ENCODE peak calls at places on chromosomes 11 and 22, in eight cellular contexts. A is HFFc6, B is endothelial cell, X is GM10248, N is cardiac fibroblast, U is fibroblast of pulmonary artery, D is endodermal cell, L is stomach. F is an unnamed sample.

GRCh38 chr11:93099811-93100210 is 98.0 kb downstream of the SLC36A4 start:
- DNase-seq in X (no peak), N (peak; percentile 80), U (peak; percentile 6), D (no peak), B (no peak), A (peak; percentile 83), L (no peak), F (no peak)

GRCh38 chr11:116778556-116778955 is 5.8 kb upstream of the BUD13 start:
- DNase-seq in X (no peak), D (no peak), B (no peak), U (peak; percentile 41), N (peak; percentile 33), A (no peak), L (no peak), F (peak; percentile 64)

GRCh38 chr11:104625246-104625645 is 273.0 kb downstream of the CASP12 start:
- DNase-seq in L (no peak), A (no peak), X (no peak), U (peak; percentile 41), B (no peak), N (peak; percentile 61), D (no peak), F (no peak)

GRCh38 chr11:113407163-113407562 is 19.6 kb downstream of the ANKK1 start:
- DNase-seq in L (no peak), A (no peak), U (no peak), B (no peak), D (no peak), N (no peak), X (no peak), F (no peak)

GRCh38 chr11:13561860-13562259 is 66.1 kb upstream of the PTH start:
- DNase-seq in D (no peak), L (no peak), A (no peak), N (no peak), B (no peak), X (no peak), U (no peak), F (no peak)

GRCh38 chr22:37231406-37232139 is 12.5 kb downstream of the RAC2 start:
- DNase-seq in U (no peak), X (no peak), D (peak; percentile 24), B (no peak), A (no peak), L (no peak), N (no peak), F (no peak)

GRCh38 chr11:3134651-3135490 is 30.2 kb downstream of the OSBPL5 start:
- DNase-seq in B (no peak), X (no peak), U (no peak), A (no peak), N (no peak), D (peak; percentile 42), L (no peak), F (no peak)

GRCh38 chr11:66225054-66225453 is 43.4 kb upstream of the RAB1B start:
- DNase-seq in X (no peak), B (no peak), D (no peak), U (no peak), A (no peak), L (no peak), N (no peak), F (no peak)

GRCh38 chr11:15816270-15816871 is 540.0 kb downstream of the SOX6 start:
- DNase-seq in A (peak; percentile 50), N (peak; percentile 95), D (no peak), L (no peak), X (no peak), U (peak; percentile 93), B (no peak), F (peak; percentile 88)

GRCh38 chr11:111963786-111964385 is 26.7 kb downstream of the DIXDC1 start:
- DNase-seq in A (no peak), U (no peak), L (no peak), X (no peak), N (no peak), B (no peak), D (no peak), F (no peak)

GRCh38 chr11:87722756-87723599 is 452.3 kb downstream of the RAB38 start:
- DNase-seq in N (peak; percentile 36), D (peak; percentile 75), L (peak; percentile 43), U (peak; percentile 11), X (peak; percentile 10), A (no peak), B (peak; percentile 20), F (peak; percentile 9)

GRCh38 chr11:6565325-6565724 is 38.1 kb downstream of the RRP8 start:
- DNase-seq in U (no peak), N (no peak), X (no peak), A (no peak), L (no peak), B (no peak), D (no peak), F (no peak)

GRCh38 chr11:102408339-102408738 is 44.2 kb downstream of the TMEM123 start:
- DNase-seq in B (no peak), X (no peak), L (no peak), A (no peak), N (no peak), U (no peak), D (no peak), F (no peak)

GRCh38 chr11:101091781-101092180 is 37.8 kb downstream of the PGR start:
- DNase-seq in D (no peak), U (no peak), L (no peak), B (no peak), A (no peak), X (no peak), N (no peak), F (peak; percentile 6)

GRCh38 chr11:101100601-101101000 is 29.0 kb downstream of the PGR start:
- DNase-seq in U (no peak), N (no peak), X (no peak), B (no peak), L (no peak), A (no peak), D (no peak), F (peak; percentile 51)

GRCh38 chr11:101090679-101091270 is 38.8 kb downstream of the PGR start:
- DNase-seq in N (no peak), U (peak; percentile 14), B (no peak), A (no peak), X (no peak), D (no peak), L (no peak), F (peak; percentile 78)

DNA sequence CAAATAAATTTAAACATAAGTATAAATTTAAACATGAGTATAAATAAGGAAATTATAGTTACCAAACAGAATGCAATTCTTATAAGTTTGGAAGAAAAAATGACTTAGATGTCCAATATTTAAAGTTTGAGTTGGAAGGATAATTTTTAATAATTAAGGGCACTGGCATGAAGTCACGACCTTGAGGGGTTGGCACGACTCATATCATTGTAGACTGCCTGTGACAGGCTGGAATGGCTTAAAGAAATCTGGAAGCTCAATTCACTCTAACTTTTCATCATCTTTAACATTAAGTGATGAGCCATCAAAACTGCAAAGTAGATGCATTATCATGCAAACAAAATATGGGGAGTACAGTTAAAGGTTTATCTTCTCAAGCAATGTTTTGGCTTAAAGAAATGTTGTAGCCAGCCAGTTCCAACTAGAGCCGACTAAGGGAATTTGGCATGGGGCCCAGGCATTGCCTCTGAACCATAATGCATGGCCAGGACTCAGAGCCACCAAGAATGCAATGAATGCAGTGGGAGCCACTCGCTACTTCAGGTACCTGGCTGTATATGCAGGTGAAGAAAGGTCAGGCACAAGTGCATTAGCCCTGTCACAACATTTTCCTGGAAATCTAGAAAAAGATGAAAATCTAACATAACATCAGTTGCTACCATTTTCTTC is 33.4 kb downstream of the PGR start:
- DNase-seq in B (no peak), D (no peak), U (peak; percentile 51), N (peak; percentile 19), X (no peak), L (peak; percentile 27), A (no peak), F (peak; percentile 27)
- TF ChIP-seq CTCF in B (no peak), D (no peak), U (no peak), N (no peak), X (no peak), L (no peak), A (no peak), F (no peak)

GRCh38 chr22:33274214-33274828 is 216.1 kb upstream of the SYN3 start:
- DNase-seq in D (peak; percentile 88), B (peak; percentile 67), N (peak; percentile 6), U (peak; percentile 27), X (peak; percentile 47), L (no peak), A (no peak), F (no peak)
- TF ChIP-seq CTCF in D (peak; percentile 83), B (peak; percentile 79), N (peak; percentile 38), U (peak; percentile 52), X (peak; percentile 66), L (no peak), A (peak; percentile 59), F (peak; percentile 26)

GRCh38 chr11:119134389-119134978 is 13.1 kb downstream of the HINFP start:
- DNase-seq in B (no peak), L (no peak), A (no peak), N (peak; percentile 14), D (peak; percentile 77), U (peak; percentile 19), X (no peak), F (no peak)
- TF ChIP-seq CTCF in B (peak; percentile 53), L (no peak), A (peak; percentile 76), N (peak; percentile 64), D (peak; percentile 77), U (peak; percentile 63), X (peak; percentile 13), F (peak; percentile 54)

GRCh38 chr11:22860241-22860640 is at the start of gene CCDC179:
- DNase-seq in A (no peak), B (no peak), N (no peak), D (no peak), L (no peak), X (no peak), U (no peak), F (no peak)
- TF ChIP-seq CTCF in A (no peak), B (no peak), N (no peak), D (no peak), L (no peak), X (no peak), U (no peak), F (no peak)

F was measured in fibroblast of villous mesenchyme.